ENCODE peak calls at places on chromosomes 1 and 21, in six cellular contexts. X is activated CD8-positive, alpha-beta memory T cell treated with anti-CD3 and anti-CD28 coated beads, Interleukin-2, amount 50 U/mL, for 4 hours; Y is activated CD4-positive, alpha-beta T cell treated with anti-CD3 and anti-CD28 coated beads for 36 hours; J is posterior cingulate gyrus; E is H54; W is HT1080. N is an unnamed sample.
A peak's percentile ranks its signal among the peaks of the same experiment; 100 is the strongest.

GRCh38 chr21:15809818-15810217 is 80.0 kb downstream of the USP25 start:
- DNase-seq in W (no peak), E (no peak), J (no peak), Y (peak; percentile 26), X (no peak), N (no peak)

GRCh38 chr1:54413295-54413694 is 7.1 kb upstream of the SSBP3 start:
- DNase-seq in Y (peak; percentile 60), E (no peak), W (peak; percentile 85), J (peak; percentile 43), X (no peak), N (no peak)

GRCh38 chr1:40703316-40703715 is 11.8 kb downstream of the NFYC start:
- DNase-seq in W (peak; percentile 90), J (no peak), Y (no peak), X (no peak), E (peak; percentile 65), N (peak; percentile 24)

GRCh38 chr1:22529901-22530621 is 33.2 kb upstream of the EPHA8 start:
- DNase-seq in E (no peak), Y (no peak), W (peak; percentile 15), J (peak; percentile 30), X (no peak), N (no peak)

GRCh38 chr1:231264642-231265041 is 23.6 kb downstream of the GNPAT start:
- DNase-seq in W (no peak), J (no peak), E (no peak), Y (no peak), X (no peak), N (no peak)

GRCh38 chr1:154157520-154158306 is 2.8 kb upstream of the NUP210L start:
- DNase-seq in J (no peak), X (peak; percentile 64), W (no peak), Y (peak; percentile 83), E (no peak), N (no peak)

GRCh38 chr1:156212833-156213643 is at the start of gene PMF1:
- DNase-seq in X (peak; percentile 95), E (peak; percentile 100), J (peak; percentile 98), W (peak; percentile 94), Y (peak; percentile 98), N (peak; percentile 90)

GRCh38 chr1:225209153-225209552 is 218.7 kb downstream of the LBR start:
- DNase-seq in W (no peak), Y (no peak), X (no peak), J (no peak), E (no peak), N (no peak)

GRCh38 chr1:201583663-201584062 is 44.7 kb downstream of the NAV1 start:
- DNase-seq in W (no peak), Y (no peak), J (no peak), E (no peak), X (no peak), N (no peak)

GRCh38 chr1:235325139-235325538 is 2.8 kb downstream of the ARID4B start:
- DNase-seq in E (no peak), Y (no peak), W (no peak), X (no peak), J (no peak), N (no peak)

GRCh38 chr1:178587975-178588374 is 75.1 kb downstream of the TEX35 start:
- DNase-seq in E (no peak), J (no peak), Y (no peak), X (no peak), W (no peak), N (no peak)

GRCh38 chr1:1216770-1217620 is 3.0 kb upstream of the TNFRSF4 start:
- DNase-seq in J (no peak), E (no peak), X (no peak), Y (peak; percentile 76), W (no peak), N (no peak)

GRCh38 chr21:45059121-45059520 is 15.3 kb upstream of the ADARB1 start:
- DNase-seq in E (no peak), J (no peak), Y (no peak), X (no peak), W (no peak), N (no peak)

GRCh38 chr1:187313115-187313514 is 484.4 kb downstream of the PLA2G4A start:
- DNase-seq in W (peak; percentile 9), Y (no peak), E (no peak), J (no peak), X (no peak), N (no peak)

GRCh38 chr21:41681939-41682718 is 84.7 kb downstream of the RIPK4 start:
- DNase-seq in Y (no peak), E (no peak), X (no peak), W (no peak), J (no peak), N (peak; percentile 37)

GRCh38 chr1:22854688-22855565 is 117.7 kb downstream of the LACTBL1 start:
- DNase-seq in W (no peak), X (no peak), J (peak; percentile 51), E (no peak), Y (no peak), N (no peak)

GRCh38 chr1:214327519-214327918 is 46.6 kb downstream of the SMYD2 start:
- DNase-seq in Y (no peak), E (no peak), J (no peak), X (no peak), W (peak; percentile 34), N (no peak)

GRCh38 chr1:87329756-87330200 is 1.1 kb downstream of the LMO4 start:
- DNase-seq in Y (no peak), W (no peak), E (no peak), X (no peak), J (no peak), N (no peak)

GRCh38 chr1:41358152-41358937 is 2.9 kb upstream of the FOXO6 start:
- DNase-seq in X (no peak), Y (no peak), W (no peak), J (no peak), E (no peak), N (peak; percentile 35)

GRCh38 chr1:114695430-114696093 is at the start of gene AMPD1:
- DNase-seq in X (no peak), W (no peak), J (no peak), Y (no peak), E (no peak), N (no peak)

GRCh38 chr1:207659545-207660148 is 14.7 kb downstream of the CR1L start:
- DNase-seq in E (no peak), W (no peak), X (no peak), J (no peak), Y (no peak), N (no peak)

GRCh38 chr1:39825432-39825941 is 36.8 kb upstream of the BMP8B start:
- DNase-seq in J (no peak), W (no peak), X (no peak), Y (no peak), E (no peak), N (no peak)

GRCh38 chr1:75330633-75331032 is 196.4 kb downstream of the LHX8 start:
- DNase-seq in J (no peak), W (peak; percentile 40), E (no peak), X (no peak), Y (no peak), N (no peak)

GRCh38 chr1:105017587-105017986 is 1267.9 kb downstream of the AMY1C start:
- DNase-seq in Y (no peak), J (no peak), X (no peak), W (no peak), E (no peak), N (no peak)

GRCh38 chr1:156661932-156662587 is 15.1 kb downstream of the NES start:
- DNase-seq in W (peak; percentile 53), E (no peak), Y (no peak), X (no peak), J (peak; percentile 66), N (no peak)

GRCh38 chr1:24321712-24322635 is 2.8 kb downstream of the GRHL3 start:
- DNase-seq in W (peak; percentile 81), Y (peak; percentile 87), J (no peak), X (peak; percentile 59), E (peak; percentile 64), N (peak; percentile 86)

GRCh38 chr21:37863842-37864241 is 52.4 kb downstream of the KCNJ6 start:
- DNase-seq in W (peak; percentile 61), E (no peak), J (no peak), X (no peak), Y (peak; percentile 21), N (no peak)

N was measured in PC-9.